ENCODE peak calls at places on chromosomes 7 and 10, in six cellular contexts. U is transverse colon, A is endothelial cell of umbilical vein, X is HCT116, G is H1, O is upper lobe of left lung. Q is an unnamed sample.

GRCh38 chr7:18753972-18754610 is 258.5 kb downstream of the HDAC9 start:
- DNase-seq in U (no peak), A (no peak), X (no peak), G (no peak), O (no peak), Q (no peak)

GRCh38 chr7:92075455-92076158 is 58.7 kb downstream of the CYP51A1 start:
- DNase-seq in U (no peak), A (no peak), X (no peak), G (no peak), O (no peak), Q (no peak)

GRCh38 chr10:110739811-110740271 is 95.7 kb downstream of the RBM20 start:
- DNase-seq in U (no peak), A (no peak), X (peak; percentile 15), G (no peak), O (no peak), Q (no peak)

GRCh38 chr10:43362191-43362839 is 9.1 kb upstream of the FXYD4 start:
- DNase-seq in U (peak; percentile 97), A (peak; percentile 81), X (peak; percentile 96), G (peak; percentile 86), O (peak; percentile 95), Q (peak; percentile 91)

GRCh38 chr10:115051216-115051615 is 41.9 kb upstream of the ATRNL1 start:
- DNase-seq in U (no peak), A (no peak), X (no peak), G (no peak), O (no peak), Q (no peak)

GRCh38 chr7:5143935-5144903 is 45.8 kb upstream of the WIPI2 start:
- DNase-seq in U (peak; percentile 23), A (no peak), X (no peak), G (no peak), O (peak; percentile 82), Q (no peak)

GRCh38 chr10:52442576-52442975 is 128.5 kb downstream of the DKK1 start:
- DNase-seq in U (no peak), A (peak; percentile 38), X (no peak), G (no peak), O (no peak), Q (no peak)

GRCh38 chr7:42736931-42737330 is 174.9 kb downstream of the C7orf25 start:
- DNase-seq in U (no peak), A (no peak), X (no peak), G (no peak), O (no peak), Q (no peak)

GRCh38 chr10:132107211-132107946 is 41.6 kb downstream of the JAKMIP3 start:
- DNase-seq in U (no peak), A (no peak), X (no peak), G (no peak), O (no peak), Q (peak; percentile 87)

GRCh38 chr10:15091418-15091817 is 2.8 kb upstream of the ACBD7 start:
- DNase-seq in U (no peak), A (no peak), X (no peak), G (no peak), O (no peak), Q (no peak)

GRCh38 chr10:71259815-71260501 is 47.6 kb downstream of the UNC5B start:
- DNase-seq in U (peak; percentile 82), A (no peak), X (no peak), G (no peak), O (peak; percentile 72), Q (no peak)

GRCh38 chr10:127349737-127350136 is 153.3 kb upstream of the INSYN2A start:
- DNase-seq in U (no peak), A (no peak), X (no peak), G (no peak), O (no peak), Q (no peak)

GRCh38 chr10:127357265-127357664 is 160.9 kb upstream of the INSYN2A start:
- DNase-seq in U (no peak), A (no peak), X (no peak), G (no peak), O (no peak), Q (no peak)

GRCh38 chr10:127353544-127353943 is 157.2 kb upstream of the INSYN2A start:
- DNase-seq in U (no peak), A (no peak), X (no peak), G (no peak), O (no peak), Q (no peak)

GRCh38 chr10:127354255-127354654 is 157.9 kb upstream of the INSYN2A start:
- DNase-seq in U (no peak), A (no peak), X (no peak), G (no peak), O (no peak), Q (no peak)

DNA sequence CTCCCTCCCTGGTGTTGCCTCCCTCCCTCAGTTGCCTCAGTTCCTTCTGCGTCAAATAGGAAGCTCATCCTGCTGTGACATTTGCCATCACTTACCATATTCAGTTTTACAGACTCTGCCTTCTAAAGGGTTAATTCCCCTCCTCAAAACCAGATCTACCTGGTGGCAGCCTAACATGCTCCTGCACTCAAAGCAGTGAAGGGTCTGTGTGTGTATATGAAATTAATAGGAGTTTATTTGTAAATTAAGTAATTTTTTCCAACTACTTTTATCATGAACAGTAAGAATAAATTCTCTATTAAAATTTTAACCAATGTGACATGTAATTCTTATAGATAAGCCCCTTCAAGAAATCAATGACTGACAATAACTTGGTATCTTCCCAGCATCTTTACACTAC is 158.6 kb upstream of the INSYN2A start:
- DNase-seq in U (no peak), A (peak; percentile 27), X (peak; percentile 3), G (no peak), O (no peak), Q (no peak)
- TF ChIP-seq CTCF in U (no peak), A (peak; percentile 30), X (peak; percentile 74), G (no peak), O (no peak), Q (no peak)

GRCh38 chr10:76618171-76618570 is 1019.4 kb downstream of the KCNMA1 start:
- DNase-seq in U (no peak), A (no peak), X (no peak), G (no peak), O (no peak), Q (no peak)
- H3K4me3 ChIP-seq in U (no peak overlapping the region), A (no peak overlapping the region), X (no peak overlapping the region), G (no peak overlapping the region), O (no peak overlapping the region), Q (no peak overlapping the region)

DNA sequence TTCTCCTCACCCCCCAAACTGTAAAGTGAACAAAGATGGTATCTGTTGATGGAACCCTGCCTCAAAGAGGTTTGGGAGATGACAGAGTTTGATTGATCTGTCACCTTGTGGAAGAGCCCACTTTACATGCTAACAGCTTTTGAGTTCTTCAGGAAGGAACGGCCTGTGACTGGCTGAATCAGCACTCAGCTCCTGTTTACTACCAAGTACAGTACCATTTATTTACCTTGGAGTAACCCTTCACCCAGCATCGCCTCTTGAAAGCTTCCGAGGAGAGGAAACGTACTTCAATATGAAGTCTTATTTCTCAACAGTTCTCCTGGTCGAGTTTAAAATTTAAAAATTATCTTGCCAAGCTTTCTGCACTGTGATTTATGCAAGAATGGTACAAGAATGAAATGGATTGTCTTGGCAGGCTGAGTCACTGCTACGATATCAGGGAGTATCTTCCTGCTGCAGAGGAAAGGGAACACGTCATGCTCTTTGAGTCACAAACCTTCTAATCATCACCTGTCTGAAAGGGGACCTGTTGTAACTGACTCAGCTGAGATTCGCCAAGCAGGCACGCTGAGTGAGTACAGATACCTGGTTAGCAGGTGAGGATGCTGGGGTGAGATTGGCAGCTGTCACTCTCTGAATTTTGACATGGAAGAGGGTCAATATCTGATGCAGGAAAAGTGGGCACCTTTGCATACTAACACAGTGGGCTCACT is 30.1 kb downstream of the KLF6 start:
- DNase-seq in U (no peak), A (peak; percentile 94), X (peak; percentile 91), G (no peak), O (no peak), Q (no peak)
- TF ChIP-seq POLR2AphosphoS5 in U (no peak), A (peak; percentile 73), X (peak; percentile 65), G (no peak), O (peak; percentile 70), Q (no peak)

GRCh38 chr10:3068968-3069737 is 1.8 kb downstream of the PFKP start:
- DNase-seq in U (peak; percentile 28), A (no peak), X (no peak), G (no peak), O (peak; percentile 89), Q (no peak)

GRCh38 chr10:3067045-3067858 is at the start of gene PFKP:
- DNase-seq in U (peak; percentile 58), A (no peak), X (no peak), G (no peak), O (peak; percentile 91), Q (no peak)

GRCh38 chr10:3067859-3068179 is 471 bp downstream of the PFKP start:
- DNase-seq in U (peak; percentile 17), A (no peak), X (no peak), G (no peak), O (peak; percentile 82), Q (no peak)

GRCh38 chr10:3069876-3070275 is 2.5 kb downstream of the PFKP start:
- DNase-seq in U (no peak), A (no peak), X (no peak), G (no peak), O (no peak), Q (no peak)

GRCh38 chr10:3068201-3068967 is 1.0 kb downstream of the PFKP start:
- DNase-seq in U (peak; percentile 66), A (peak; percentile 62), X (no peak), G (no peak), O (peak; percentile 94), Q (no peak)
- TF ChIP-seq CTCF in U (no peak), A (peak; percentile 31), X (no peak), G (no peak), O (peak; percentile 15), Q (no peak)

DNA sequence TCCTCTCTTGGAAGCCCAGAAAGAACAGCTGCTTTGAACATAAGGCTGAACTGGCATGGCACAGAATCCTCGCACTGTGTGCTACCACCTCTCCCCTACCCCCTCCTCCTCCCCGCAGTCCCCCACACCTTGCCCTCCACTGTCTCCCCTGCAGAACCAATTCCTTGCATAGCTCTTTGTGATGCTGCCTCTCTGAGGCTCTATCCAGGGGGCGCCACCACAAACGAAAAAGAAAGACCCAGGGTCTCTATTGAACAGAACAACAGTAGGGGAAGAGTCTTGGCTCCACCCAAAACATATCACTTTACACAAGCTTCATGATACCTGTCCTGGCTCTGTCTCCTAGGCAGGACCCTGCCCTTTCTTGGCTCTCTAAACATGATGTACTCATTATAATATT is 26.2 kb upstream of the EBLN1 start:
- DNase-seq in U (no peak), A (no peak), X (no peak), G (no peak), O (no peak), Q (no peak)
- H3K4me3 ChIP-seq in U (no peak overlapping the region), A (no peak overlapping the region), X (no peak overlapping the region), G (no peak overlapping the region), O (no peak overlapping the region), Q (no peak overlapping the region)

GRCh38 chr10:86718556-86718955 is 37.9 kb upstream of the BMPR1A start:
- DNase-seq in U (no peak), A (no peak), X (no peak), G (no peak), O (no peak), Q (peak; percentile 74)
- TF ChIP-seq POLR2AphosphoS5 in U (no peak), A (no peak), X (no peak), G (no peak), O (no peak), Q (no peak)